ENCODE peak calls at places on chromosomes 16 and 17, in eight cellular contexts. J is A549, N is uterus, A is breast epithelium, Z is heart left ventricle, Q is ascending aorta, W is HAP-1, C is HCT116. O is an unnamed sample.
A peak's percentile ranks its signal among the peaks of the same experiment; 100 is the strongest.

GRCh38 chr17:66432558-66432957 is 130.1 kb downstream of the PRKCA start:
- DNase-seq in Q (no peak), A (no peak), Z (no peak), C (no peak), W (no peak), N (no peak), J (no peak), O (no peak)

GRCh38 chr16:47064775-47065174 is 79.0 kb downstream of the NETO2 start:
- DNase-seq in C (no peak), Q (no peak), A (no peak), W (no peak), N (no peak), J (no peak), Z (no peak), O (no peak)

GRCh38 chr17:80419255-80419654 is 4.3 kb downstream of the ENDOV start:
- DNase-seq in C (no peak), Q (no peak), A (no peak), N (no peak), J (no peak), Z (no peak), W (no peak), O (no peak)

GRCh38 chr17:3007651-3008121 is 55.7 kb downstream of the OR1D5 start:
- DNase-seq in A (no peak), J (no peak), Z (no peak), N (no peak), Q (no peak), C (no peak), W (no peak), O (no peak)

GRCh38 chr16:2822158-2822495 is 5.1 kb downstream of the PRSS21 start:
- DNase-seq in N (peak; percentile 4), J (no peak), W (no peak), C (no peak), Z (no peak), A (peak; percentile 15), Q (no peak), O (no peak)

GRCh38 chr16:89615596-89616090 is 2.2 kb downstream of the DPEP1 start:
- DNase-seq in C (no peak), N (no peak), A (no peak), Q (no peak), W (no peak), Z (no peak), J (no peak), O (no peak)

GRCh38 chr17:20280051-20280450 is 187.3 kb downstream of the LGALS9B start:
- DNase-seq in Z (no peak), A (no peak), Q (no peak), J (no peak), C (no peak), W (no peak), N (no peak), O (no peak)

GRCh38 chr16:48444574-48444973 is 59.4 kb upstream of the SIAH1 start:
- DNase-seq in J (peak; percentile 77), Z (peak; percentile 27), N (peak; percentile 54), C (peak; percentile 73), A (no peak), Q (peak; percentile 79), W (no peak), O (no peak)

GRCh38 chr16:79598341-79599181 is 2.0 kb downstream of the MAF start:
- DNase-seq in Q (peak; percentile 80), N (peak; percentile 64), J (peak; percentile 66), A (peak; percentile 58), C (no peak), Z (peak; percentile 59), W (peak; percentile 54), O (peak; percentile 17)

GRCh38 chr17:40561871-40562611 is 3.2 kb downstream of the CCR7 start:
- DNase-seq in Z (no peak), Q (no peak), J (peak; percentile 39), N (no peak), W (no peak), A (no peak), C (no peak), O (peak; percentile 49)

GRCh38 chr16:31138621-31139578 is 3.4 kb upstream of the PRSS8 start:
- DNase-seq in A (no peak), J (peak; percentile 64), N (no peak), Q (peak; percentile 93), Z (no peak), C (peak; percentile 84), W (no peak), O (no peak)

GRCh38 chr17:47694018-47694817 is at the start of gene TBKBP1:
- DNase-seq in Q (no peak), N (peak; percentile 65), J (peak; percentile 44), W (peak; percentile 49), A (no peak), C (no peak), Z (peak; percentile 64), O (peak; percentile 30)

GRCh38 chr16:82358601-82359221 is 188.7 kb upstream of the MPHOSPH6 start:
- DNase-seq in Q (no peak), N (no peak), C (no peak), W (no peak), Z (no peak), J (no peak), A (peak; percentile 61), O (no peak)

GRCh38 chr16:30104492-30104891 is 8.5 kb upstream of the YPEL3 start:
- DNase-seq in A (peak; percentile 89), N (no peak), J (no peak), W (no peak), Q (no peak), C (no peak), Z (no peak), O (no peak)

GRCh38 chr16:85910073-85910853 is 11.3 kb downstream of the IRF8 start:
- DNase-seq in W (no peak), C (no peak), J (no peak), Q (no peak), N (no peak), A (no peak), Z (no peak), O (no peak)

GRCh38 chr16:20424129-20424866 is 15.0 kb downstream of the ACSM5 start:
- DNase-seq in Q (no peak), N (no peak), Z (no peak), A (no peak), J (no peak), W (no peak), C (no peak), O (no peak)

GRCh38 chr17:78147315-78147998 is 1.3 kb downstream of the C17orf99 start:
- DNase-seq in J (no peak), C (no peak), W (no peak), Q (no peak), N (no peak), A (no peak), Z (no peak), O (no peak)

GRCh38 chr16:78576941-78577340 is 477.5 kb downstream of the WWOX start:
- DNase-seq in Q (no peak), J (peak; percentile 4), A (no peak), W (no peak), Z (no peak), N (no peak), C (no peak), O (no peak)
- H3K9me3 ChIP-seq in Q (no peaks in the 10 kb centered on the region), J (no peaks in the 10 kb centered on the region), A (no peaks in the 10 kb centered on the region), W (no peaks in the 10 kb centered on the region), Z (no peaks in the 10 kb centered on the region), N (no peaks in the 10 kb centered on the region), C (no peaks in the 10 kb centered on the region), O (no peaks in the 10 kb centered on the region)

DNA sequence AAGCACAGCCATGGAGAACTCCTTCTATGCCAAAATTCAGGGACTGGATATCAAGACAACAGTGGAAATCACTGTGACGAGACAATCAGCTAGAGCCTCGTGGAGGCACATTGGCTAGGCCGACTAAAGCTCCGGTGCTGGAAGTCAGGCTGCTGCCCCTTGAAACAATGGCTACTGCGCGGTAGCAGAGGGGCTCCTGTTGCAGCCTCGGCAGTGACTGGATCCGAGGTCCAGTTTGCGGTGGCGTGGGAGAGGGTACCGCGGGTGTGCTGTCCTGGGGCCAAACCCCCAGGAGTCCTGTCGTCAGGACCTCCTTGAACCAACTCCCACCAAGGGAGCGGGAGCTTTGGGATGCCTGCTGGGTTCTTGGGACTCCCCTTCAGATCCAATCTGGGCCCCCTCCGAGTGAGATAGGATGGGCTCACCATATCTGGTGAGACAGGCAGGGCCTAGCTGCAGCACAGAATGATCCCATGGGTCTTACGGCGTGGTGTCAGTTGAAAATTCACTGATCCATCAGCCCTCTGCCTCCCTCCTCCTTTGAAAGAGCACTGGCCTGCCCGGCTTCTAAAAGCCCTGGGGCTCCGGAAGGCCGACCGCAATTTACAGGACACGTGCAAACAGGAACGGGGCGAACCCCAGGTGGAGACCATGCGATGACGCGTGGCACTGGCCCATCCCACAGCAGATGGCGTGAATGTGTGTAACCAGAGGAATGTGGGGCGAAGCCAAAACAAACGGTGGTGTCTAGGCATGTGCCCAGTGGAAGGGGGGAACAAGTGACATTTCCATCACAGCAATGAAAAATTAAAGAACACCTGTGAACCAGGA is 15.8 kb upstream of the KCNJ18 start:
- DNase-seq in Q (peak; percentile 62), J (no peak), Z (no peak), W (no peak), A (peak; percentile 53), C (no peak), N (peak; percentile 8), O (no peak)
- H3K9me3 ChIP-seq in Q (no peaks in the 10 kb centered on the region), J (no peaks in the 10 kb centered on the region), Z (no peaks in the 10 kb centered on the region), W (peaks cover 2% of the 10 kb centered on the region), A (peaks cover 10% of the 10 kb centered on the region), C (no peaks in the 10 kb centered on the region), N (no peaks in the 10 kb centered on the region), O (no peaks in the 10 kb centered on the region)

GRCh38 chr17:57966246-57966645 is 11.0 kb upstream of the CUEDC1 start:
- DNase-seq in Q (no peak), N (no peak), A (no peak), J (no peak), C (no peak), Z (no peak), W (no peak), O (no peak)

GRCh38 chr17:57970706-57971105 is 15.5 kb upstream of the CUEDC1 start:
- DNase-seq in W (no peak), N (no peak), C (no peak), Z (no peak), J (no peak), Q (no peak), A (no peak), O (no peak)

GRCh38 chr17:57966875-57967274 is 11.7 kb upstream of the CUEDC1 start:
- DNase-seq in Q (no peak), C (no peak), A (no peak), Z (peak; percentile 9), J (no peak), N (no peak), W (no peak), O (no peak)

GRCh38 chr17:57965521-57966160 is 10.4 kb upstream of the CUEDC1 start:
- DNase-seq in W (no peak), J (no peak), A (no peak), Z (peak; percentile 15), C (no peak), Q (peak; percentile 55), N (no peak), O (no peak)

GRCh38 chr17:57968456-57968855 is 13.2 kb upstream of the CUEDC1 start:
- DNase-seq in A (no peak), W (no peak), Q (no peak), J (no peak), Z (peak; percentile 6), N (no peak), C (no peak), O (no peak)
- H3K9me3 ChIP-seq in A (no peaks in the 10 kb centered on the region), W (no peaks in the 10 kb centered on the region), Q (no peaks in the 10 kb centered on the region), J (no peaks in the 10 kb centered on the region), Z (no peaks in the 10 kb centered on the region), N (no peaks in the 10 kb centered on the region), C (no peaks in the 10 kb centered on the region), O (no peaks in the 10 kb centered on the region)

DNA sequence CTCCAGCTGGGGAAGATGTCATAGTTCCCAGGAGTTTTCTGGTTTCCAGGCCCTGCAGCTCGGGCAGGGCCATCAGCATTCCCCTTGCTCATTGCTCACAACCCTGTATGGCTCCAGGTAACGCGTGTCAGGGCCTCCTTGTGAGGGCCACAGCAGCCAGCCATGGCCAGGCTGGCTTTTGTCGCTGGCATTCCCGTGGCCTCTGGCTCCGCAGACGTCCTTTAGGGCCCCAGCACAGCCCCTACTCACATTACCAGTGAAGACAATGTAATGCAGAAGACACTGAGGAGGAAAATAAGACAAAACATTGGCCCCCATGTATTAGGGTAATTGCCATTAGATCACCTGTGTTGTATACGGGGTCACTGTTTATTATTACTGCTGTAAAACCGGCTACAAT is 1799.0 kb downstream of the TP53TG3F start:
- DNase-seq in A (no peak), Z (no peak), W (no peak), N (no peak), Q (no peak), C (no peak), J (no peak), O (no peak)
- H3K9me3 ChIP-seq in A (peaks cover 20% of the 10 kb centered on the region), Z (no peaks in the 10 kb centered on the region), W (no peaks in the 10 kb centered on the region), N (no peaks in the 10 kb centered on the region), Q (no peaks in the 10 kb centered on the region), C (peaks cover 9% of the 10 kb centered on the region), J (peaks cover 3% of the 10 kb centered on the region), O (peaks cover 3% of the 10 kb centered on the region)